ENCODE peak calls at places on chromosome 12, in six cellular contexts. F is GM18507; R is stimulated activated CD8-positive, alpha-beta memory T cell treated with anti-CD3 and anti-CD28 coated beads, Interleukin-7, amount 100 ng/mL, for 1 hour; T is T-helper 9 cell; V is psoas muscle; M is AG09309. Y is an unnamed sample.
A peak's percentile ranks its signal among the peaks of the same experiment; 100 is the strongest.

GRCh38 chr12:65778268-65779090 is 45.8 kb upstream of the HMGA2 start:
- DNase-seq in F (no peak), R (no peak), T (no peak), V (no peak), M (peak; percentile 48), Y (peak; percentile 73)

GRCh38 chr12:106282457-106283097 is 20.0 kb upstream of the TCP11L2 start:
- DNase-seq in F (no peak), R (no peak), T (peak; percentile 26), V (peak; percentile 59), M (no peak), Y (peak; percentile 55)

GRCh38 chr12:31008961-31009840 is 64.5 kb upstream of the DDX11 start:
- DNase-seq in F (no peak), R (no peak), T (no peak), V (no peak), M (no peak), Y (no peak)

GRCh38 chr12:131536337-131536736 is 174.6 kb upstream of the SFSWAP start:
- DNase-seq in F (no peak), R (no peak), T (peak; percentile 9), V (no peak), M (no peak), Y (no peak)

GRCh38 chr12:131221061-131221945 is 267.6 kb downstream of the ADGRD1 start:
- DNase-seq in F (no peak), R (no peak), T (no peak), V (no peak), M (no peak), Y (no peak)

GRCh38 chr12:42609605-42610004 is 20.1 kb upstream of the PRICKLE1 start:
- DNase-seq in F (no peak), R (no peak), T (no peak), V (no peak), M (no peak), Y (peak; percentile 49)

GRCh38 chr12:112380663-112381420 is 1.4 kb downstream of the HECTD4 start:
- DNase-seq in F (no peak), R (no peak), T (no peak), V (no peak), M (no peak), Y (no peak)

GRCh38 chr12:13085968-13086686 is 17.3 kb downstream of the GSG1 start:
- DNase-seq in F (no peak), R (no peak), T (no peak), V (no peak), M (no peak), Y (no peak)

Y was measured in IMR-90.